ENCODE peak calls at places on chromosomes 13 and 19, in nine cellular contexts. S is immature natural killer cell; N is DMS 273 treated with DMSO at 0.1 percent for 48 hours; P is stimulated activated CD4-positive, alpha-beta T cell treated with anti-CD3 and anti-CD28 coated beads, Interleukin-2, amount 100 ng/mL, for 48 hours; M is activated naive CD4-positive, alpha-beta T cell treated with Interleukin-2 at 50 U/mL for 16 hours; V is progenitor cell of endocrine pancreas; B is NCI-H2171; Y is T-cell; I is BJ. T is an unnamed sample.

GRCh38 chr19:12834976-12835757 is 788 bp upstream of the RTBDN start:
- DNase-seq in S (no peak), N (no peak), P (no peak), M (peak), V (no peak), B (peak), Y (no peak), I (no peak), T (peak)

GRCh38 chr13:31946091-31946770 is 85.3 kb upstream of the FRY start:
- DNase-seq in S (no peak), N (no peak), P (no peak), M (no peak), V (no peak), B (no peak), Y (no peak), I (peak), T (no peak)

GRCh38 chr13:113997845-113998751 is 24.2 kb upstream of the C13orf46 start:
- DNase-seq in S (no peak), N (no peak), P (no peak), M (no peak), V (no peak), B (peak), Y (no peak), I (peak), T (no peak)

GRCh38 chr13:51841732-51842131 is 3.2 kb downstream of the TMEM272 start:
- DNase-seq in S (no peak), N (no peak), P (no peak), M (no peak), V (no peak), B (no peak), Y (no peak), I (no peak), T (no peak)

GRCh38 chr13:100176781-100177389 is 88.0 kb downstream of the PCCA start:
- DNase-seq in S (no peak), N (peak), P (no peak), M (no peak), V (no peak), B (peak), Y (no peak), I (no peak), T (no peak)

GRCh38 chr13:27427663-27428062 is 3.2 kb downstream of the GTF3A start:
- DNase-seq in S (no peak), N (no peak), P (no peak), M (no peak), V (no peak), B (no peak), Y (no peak), I (no peak), T (no peak)

GRCh38 chr13:43220873-43221578 is 197.6 kb downstream of the DNAJC15 start:
- DNase-seq in S (no peak), N (no peak), P (no peak), M (no peak), V (no peak), B (no peak), Y (no peak), I (no peak), T (no peak)

GRCh38 chr13:29624997-29625396 is 29.5 kb upstream of the SLC7A1 start:
- DNase-seq in S (no peak), N (no peak), P (no peak), M (no peak), V (no peak), B (no peak), Y (no peak), I (no peak), T (no peak)

GRCh38 chr19:58513694-58514563 is 2.1 kb upstream of the SLC27A5 start:
- DNase-seq in S (peak), N (peak), P (peak), M (peak), V (peak), B (peak), Y (peak), I (peak), T (peak)

GRCh38 chr13:29583073-29583785 is 12.3 kb downstream of the SLC7A1 start:
- DNase-seq in S (no peak), N (no peak), P (no peak), M (no peak), V (no peak), B (no peak), Y (no peak), I (peak), T (peak)

GRCh38 chr19:38394488-38394887 is 6.0 kb downstream of the SPRED3 start:
- DNase-seq in S (no peak), N (no peak), P (peak), M (peak), V (no peak), B (peak), Y (peak), I (no peak), T (no peak)

GRCh38 chr13:46389985-46390384 is 2.9 kb upstream of the RUBCNL start:
- DNase-seq in S (no peak), N (no peak), P (no peak), M (no peak), V (no peak), B (no peak), Y (no peak), I (no peak), T (no peak)

GRCh38 chr13:71477735-71478134 is 389.3 kb downstream of the DACH1 start:
- DNase-seq in S (no peak), N (no peak), P (no peak), M (no peak), V (no peak), B (no peak), Y (no peak), I (no peak), T (no peak)

GRCh38 chr13:35727881-35728280 is 251.4 kb upstream of the MAB21L1 start:
- DNase-seq in S (no peak), N (no peak), P (no peak), M (no peak), V (no peak), B (peak), Y (no peak), I (no peak), T (no peak)

T was measured in A549.